ENCODE peak calls at places on chromosome 3, in four cellular contexts. One of them, this sample, is unnamed.

GRCh38 chr3:38001456-38002081 is 11.0 kb downstream of the VILL start:
- DNase-seq in neuronal stem cell: no peak
- DNase-seq in PC-3: peak; percentile 68
- DNase-seq in pancreas: peak; percentile 13
- DNase-seq in this sample: peak; percentile 71

GRCh38 chr3:16338999-16339398 is 74.0 kb downstream of the OXNAD1 start:
- DNase-seq in neuronal stem cell: no peak
- DNase-seq in PC-3: peak; percentile 30
- DNase-seq in pancreas: no peak
- DNase-seq in this sample: no peak

GRCh38 chr3:144053121-144053520 is 81.5 kb downstream of the DIPK2A start:
- DNase-seq in neuronal stem cell: no peak
- DNase-seq in PC-3: peak; percentile 91
- DNase-seq in pancreas: no peak
- DNase-seq in this sample: no peak

GRCh38 chr3:134749174-134749573 is 45.9 kb upstream of the EPHB1 start:
- DNase-seq in neuronal stem cell: no peak
- DNase-seq in PC-3: no peak
- DNase-seq in pancreas: no peak
- DNase-seq in this sample: no peak

GRCh38 chr3:132418916-132419315 is 1.6 kb downstream of the DNAJC13 start:
- DNase-seq in neuronal stem cell: no peak
- DNase-seq in PC-3: no peak
- DNase-seq in pancreas: no peak
- DNase-seq in this sample: no peak

GRCh38 chr3:47001731-47002489 is 22.4 kb downstream of the NBEAL2 start:
- DNase-seq in neuronal stem cell: no peak
- DNase-seq in PC-3: no peak
- DNase-seq in pancreas: no peak
- DNase-seq in this sample: no peak

GRCh38 chr3:14907043-14907966 is 40.1 kb upstream of the NR2C2 start:
- DNase-seq in neuronal stem cell: no peak
- DNase-seq in PC-3: no peak
- DNase-seq in pancreas: no peak
- DNase-seq in this sample: no peak

GRCh38 chr3:160643994-160644393 is 33.0 kb upstream of the ARL14 start:
- DNase-seq in neuronal stem cell: no peak
- DNase-seq in PC-3: peak; percentile 53
- DNase-seq in pancreas: no peak
- DNase-seq in this sample: peak; percentile 52

GRCh38 chr3:150528359-150528797 is 17.9 kb downstream of the SERP1 start:
- DNase-seq in neuronal stem cell: no peak
- DNase-seq in PC-3: peak; percentile 56
- DNase-seq in pancreas: no peak
- DNase-seq in this sample: no peak

GRCh38 chr3:171286580-171287249 is 173.5 kb downstream of the TNIK start:
- DNase-seq in neuronal stem cell: no peak
- DNase-seq in PC-3: peak; percentile 16
- DNase-seq in pancreas: no peak
- DNase-seq in this sample: no peak

GRCh38 chr3:170307998-170308398 is 49.5 kb upstream of the SKIL start:
- DNase-seq in neuronal stem cell: no peak
- DNase-seq in PC-3: peak; percentile 92
- DNase-seq in pancreas: peak; percentile 53
- DNase-seq in this sample: peak; percentile 15

GRCh38 chr3:159616234-159616825 is 372.3 kb upstream of the IL12A start:
- DNase-seq in neuronal stem cell: no peak
- DNase-seq in PC-3: peak; percentile 78
- DNase-seq in pancreas: no peak
- DNase-seq in this sample: peak; percentile 61

GRCh38 chr3:162034368-162034767 is 537.8 kb downstream of the OTOL1 start:
- DNase-seq in neuronal stem cell: no peak
- DNase-seq in PC-3: peak; percentile 41
- DNase-seq in pancreas: no peak
- DNase-seq in this sample: no peak

GRCh38 chr3:104069114-104069513 is 1297.6 kb upstream of the ALCAM start:
- DNase-seq in neuronal stem cell: no peak
- DNase-seq in PC-3: peak; percentile 50
- DNase-seq in pancreas: no peak
- DNase-seq in this sample: no peak

GRCh38 chr3:44894485-44894884 is 20.1 kb downstream of the TGM4 start:
- DNase-seq in neuronal stem cell: no peak
- DNase-seq in PC-3: no peak
- DNase-seq in pancreas: no peak
- DNase-seq in this sample: peak; percentile 51

GRCh38 chr3:41961061-41961749 is 698 bp downstream of the ULK4 start:
- DNase-seq in neuronal stem cell: no peak
- DNase-seq in PC-3: peak; percentile 63
- DNase-seq in pancreas: peak; percentile 26
- DNase-seq in this sample: peak; percentile 79

GRCh38 chr3:114442251-114442650 is 148.4 kb downstream of the TIGIT start:
- DNase-seq in neuronal stem cell: no peak
- DNase-seq in PC-3: peak; percentile 15
- DNase-seq in pancreas: no peak
- DNase-seq in this sample: no peak

GRCh38 chr3:129975332-129976090 is 991 bp downstream of the TRH start:
- DNase-seq in neuronal stem cell: no peak
- DNase-seq in PC-3: no peak
- DNase-seq in pancreas: no peak
- DNase-seq in this sample: peak; percentile 74

GRCh38 chr3:101813817-101814440 is 34.9 kb downstream of the NXPE3 start:
- DNase-seq in neuronal stem cell: no peak
- DNase-seq in PC-3: peak; percentile 74
- DNase-seq in pancreas: no peak
- DNase-seq in this sample: peak; percentile 40

GRCh38 chr3:126961191-126961790 is 21.6 kb upstream of the PLXNA1 start:
- DNase-seq in neuronal stem cell: no peak
- DNase-seq in PC-3: peak; percentile 75
- DNase-seq in pancreas: peak; percentile 53
- DNase-seq in this sample: no peak

GRCh38 chr3:72183489-72183888 is 398.5 kb upstream of the PROK2 start:
- DNase-seq in neuronal stem cell: no peak
- DNase-seq in PC-3: no peak
- DNase-seq in pancreas: no peak
- DNase-seq in this sample: no peak

GRCh38 chr3:66472313-66473134 is 28.3 kb downstream of the LRIG1 start:
- DNase-seq in neuronal stem cell: no peak
- DNase-seq in PC-3: peak; percentile 69
- DNase-seq in pancreas: no peak
- DNase-seq in this sample: no peak